ENCODE peak calls at places on chromosomes 7 and 10, in nine cellular contexts. One of them, this sample, is unnamed.

GRCh38 chr10:26840938-26841732 is 19.6 kb downstream of the ABI1 start:
- DNase-seq in Calu3: no peak
- DNase-seq in tibial artery: no peak
- DNase-seq in psoas muscle: no peak
- DNase-seq in SK-N-SH: no peak
- DNase-seq in IMR-90: no peak
- DNase-seq in gastrocnemius medialis: no peak
- DNase-seq in astrocyte of the spinal cord: no peak
- DNase-seq in adrenal gland: no peak
- DNase-seq in this sample: no peak

GRCh38 chr10:17386616-17387075 is 67.7 kb downstream of the ST8SIA6 start:
- DNase-seq in Calu3: no peak
- DNase-seq in tibial artery: no peak
- DNase-seq in psoas muscle: no peak
- DNase-seq in SK-N-SH: no peak
- DNase-seq in IMR-90: no peak
- DNase-seq in gastrocnemius medialis: no peak
- DNase-seq in astrocyte of the spinal cord: peak
- DNase-seq in adrenal gland: no peak
- DNase-seq in this sample: peak

GRCh38 chr7:151923097-151923876 is 33.0 kb upstream of the GALNTL5 start:
- DNase-seq in Calu3: no peak
- DNase-seq in tibial artery: peak
- DNase-seq in psoas muscle: no peak
- DNase-seq in SK-N-SH: no peak
- DNase-seq in IMR-90: no peak
- DNase-seq in gastrocnemius medialis: peak
- DNase-seq in astrocyte of the spinal cord: no peak
- DNase-seq in adrenal gland: peak
- DNase-seq in this sample: peak

GRCh38 chr10:31939797-31940708 is 11.4 kb upstream of the ARHGAP12 start:
- DNase-seq in Calu3: no peak
- DNase-seq in tibial artery: no peak
- DNase-seq in psoas muscle: no peak
- DNase-seq in SK-N-SH: peak
- DNase-seq in IMR-90: no peak
- DNase-seq in gastrocnemius medialis: no peak
- DNase-seq in astrocyte of the spinal cord: peak
- DNase-seq in adrenal gland: no peak
- DNase-seq in this sample: no peak

GRCh38 chr7:44080686-44081265 is 1.6 kb downstream of the POLM start:
- DNase-seq in Calu3: no peak
- DNase-seq in tibial artery: no peak
- DNase-seq in psoas muscle: no peak
- DNase-seq in SK-N-SH: no peak
- DNase-seq in IMR-90: no peak
- DNase-seq in gastrocnemius medialis: peak
- DNase-seq in astrocyte of the spinal cord: no peak
- DNase-seq in adrenal gland: no peak
- DNase-seq in this sample: no peak

GRCh38 chr10:78861456-78862327 is 207.1 kb upstream of the ZMIZ1 start:
- DNase-seq in Calu3: no peak
- DNase-seq in tibial artery: no peak
- DNase-seq in psoas muscle: no peak
- DNase-seq in SK-N-SH: peak
- DNase-seq in IMR-90: no peak
- DNase-seq in gastrocnemius medialis: no peak
- DNase-seq in astrocyte of the spinal cord: no peak
- DNase-seq in adrenal gland: no peak
- DNase-seq in this sample: no peak

GRCh38 chr10:128500642-128501041 is 374.4 kb upstream of the MKI67 start:
- DNase-seq in Calu3: no peak
- DNase-seq in tibial artery: no peak
- DNase-seq in psoas muscle: no peak
- DNase-seq in SK-N-SH: no peak
- DNase-seq in IMR-90: no peak
- DNase-seq in gastrocnemius medialis: no peak
- DNase-seq in astrocyte of the spinal cord: no peak
- DNase-seq in adrenal gland: no peak
- DNase-seq in this sample: no peak

GRCh38 chr10:79022565-79023488 is 45.9 kb upstream of the ZMIZ1 start:
- DNase-seq in Calu3: no peak
- DNase-seq in tibial artery: no peak
- DNase-seq in psoas muscle: peak
- DNase-seq in SK-N-SH: peak
- DNase-seq in IMR-90: no peak
- DNase-seq in gastrocnemius medialis: peak
- DNase-seq in astrocyte of the spinal cord: peak
- DNase-seq in adrenal gland: peak
- DNase-seq in this sample: peak

GRCh38 chr7:127557803-127558202 is 27.6 kb downstream of the GCC1 start:
- DNase-seq in Calu3: no peak
- DNase-seq in tibial artery: no peak
- DNase-seq in psoas muscle: no peak
- DNase-seq in SK-N-SH: no peak
- DNase-seq in IMR-90: no peak
- DNase-seq in gastrocnemius medialis: no peak
- DNase-seq in astrocyte of the spinal cord: no peak
- DNase-seq in adrenal gland: no peak
- DNase-seq in this sample: peak

GRCh38 chr7:7931626-7932025 is 37.0 kb upstream of the GLCCI1 start:
- DNase-seq in Calu3: no peak
- DNase-seq in tibial artery: no peak
- DNase-seq in psoas muscle: no peak
- DNase-seq in SK-N-SH: no peak
- DNase-seq in IMR-90: no peak
- DNase-seq in gastrocnemius medialis: no peak
- DNase-seq in astrocyte of the spinal cord: no peak
- DNase-seq in adrenal gland: no peak
- DNase-seq in this sample: no peak

GRCh38 chr7:101784275-101785127 is 32.9 kb upstream of the CUX1 start:
- DNase-seq in Calu3: no peak
- DNase-seq in tibial artery: no peak
- DNase-seq in psoas muscle: no peak
- DNase-seq in SK-N-SH: no peak
- DNase-seq in IMR-90: no peak
- DNase-seq in gastrocnemius medialis: no peak
- DNase-seq in astrocyte of the spinal cord: no peak
- DNase-seq in adrenal gland: no peak
- DNase-seq in this sample: no peak

GRCh38 chr10:101008823-101009423 is 9.3 kb downstream of the LZTS2 start:
- DNase-seq in Calu3: peak
- DNase-seq in tibial artery: no peak
- DNase-seq in psoas muscle: peak
- DNase-seq in SK-N-SH: no peak
- DNase-seq in IMR-90: no peak
- DNase-seq in gastrocnemius medialis: no peak
- DNase-seq in astrocyte of the spinal cord: no peak
- DNase-seq in adrenal gland: no peak
- DNase-seq in this sample: no peak

GRCh38 chr10:86688398-86688921 is 20.1 kb downstream of the LDB3 start:
- DNase-seq in Calu3: peak
- DNase-seq in tibial artery: peak
- DNase-seq in psoas muscle: peak
- DNase-seq in SK-N-SH: peak
- DNase-seq in IMR-90: peak
- DNase-seq in gastrocnemius medialis: peak
- DNase-seq in astrocyte of the spinal cord: peak
- DNase-seq in adrenal gland: peak
- DNase-seq in this sample: peak

GRCh38 chr10:22427101-22427500 is 81.8 kb downstream of the SPAG6 start:
- DNase-seq in Calu3: no peak
- DNase-seq in tibial artery: no peak
- DNase-seq in psoas muscle: no peak
- DNase-seq in SK-N-SH: no peak
- DNase-seq in IMR-90: peak
- DNase-seq in gastrocnemius medialis: no peak
- DNase-seq in astrocyte of the spinal cord: peak
- DNase-seq in adrenal gland: peak
- DNase-seq in this sample: peak

DNA sequence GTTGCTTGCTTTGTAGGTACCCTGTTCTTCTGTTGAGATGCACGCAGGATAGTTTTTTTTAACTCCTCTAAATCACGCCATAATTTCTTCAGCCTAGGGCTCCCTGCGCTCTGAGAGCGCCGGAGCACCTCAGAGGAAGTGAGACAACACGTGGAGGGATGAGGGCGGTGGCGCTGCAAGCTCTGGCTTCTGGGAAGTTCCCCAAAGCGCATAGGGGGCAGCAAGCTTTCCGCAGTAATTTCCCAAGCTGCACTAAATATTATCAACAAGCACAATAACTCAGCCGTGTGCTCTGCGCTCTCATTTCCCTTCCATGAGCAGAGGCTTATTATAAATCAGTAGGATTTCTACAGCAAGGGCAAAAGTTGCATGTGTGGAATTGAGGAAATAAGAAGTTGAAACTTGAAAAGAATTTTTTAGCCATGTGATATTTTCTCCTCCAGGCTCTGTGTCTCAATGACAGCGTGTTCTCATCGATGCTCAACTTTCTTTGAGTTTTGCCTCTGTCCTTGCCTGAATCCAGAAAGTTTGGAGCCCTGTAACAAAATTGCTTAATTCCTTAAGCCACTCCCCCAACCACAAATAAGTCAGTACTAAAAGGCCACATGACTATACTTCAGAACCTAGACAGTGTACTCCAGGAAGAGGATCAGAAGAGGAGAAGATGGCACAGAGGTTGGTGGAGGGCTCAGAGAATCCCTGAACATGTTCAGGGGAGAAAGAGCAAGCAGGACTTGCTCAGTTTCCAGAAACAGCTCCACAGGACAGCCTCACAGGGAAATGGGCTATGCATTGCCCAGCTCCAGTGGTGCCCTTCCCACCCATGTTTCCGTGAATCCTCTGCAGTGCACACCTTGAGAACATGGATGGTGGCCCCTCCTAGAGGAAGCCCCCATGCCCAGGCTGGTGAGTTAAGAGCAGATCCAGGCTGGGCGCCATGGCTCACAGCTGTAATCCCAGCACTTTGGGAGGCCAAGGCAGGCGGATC is 221.5 kb upstream of the GHITM start:
- DNase-seq in Calu3: no peak
- DNase-seq in tibial artery: peak
- DNase-seq in psoas muscle: peak
- DNase-seq in SK-N-SH: no peak
- DNase-seq in IMR-90: no peak
- DNase-seq in gastrocnemius medialis: no peak
- DNase-seq in astrocyte of the spinal cord: no peak
- DNase-seq in adrenal gland: no peak
- DNase-seq in this sample: no peak
- TF ChIP-seq CTCF in Calu3: no peak
- TF ChIP-seq CTCF in tibial artery: no peak
- TF ChIP-seq CTCF in psoas muscle: no peak
- TF ChIP-seq CTCF in SK-N-SH: no peak
- TF ChIP-seq CTCF in IMR-90: no peak
- TF ChIP-seq CTCF in gastrocnemius medialis: no peak
- TF ChIP-seq CTCF in astrocyte of the spinal cord: peak
- TF ChIP-seq CTCF in adrenal gland: no peak
- TF ChIP-seq CTCF in this sample: no peak

DNA sequence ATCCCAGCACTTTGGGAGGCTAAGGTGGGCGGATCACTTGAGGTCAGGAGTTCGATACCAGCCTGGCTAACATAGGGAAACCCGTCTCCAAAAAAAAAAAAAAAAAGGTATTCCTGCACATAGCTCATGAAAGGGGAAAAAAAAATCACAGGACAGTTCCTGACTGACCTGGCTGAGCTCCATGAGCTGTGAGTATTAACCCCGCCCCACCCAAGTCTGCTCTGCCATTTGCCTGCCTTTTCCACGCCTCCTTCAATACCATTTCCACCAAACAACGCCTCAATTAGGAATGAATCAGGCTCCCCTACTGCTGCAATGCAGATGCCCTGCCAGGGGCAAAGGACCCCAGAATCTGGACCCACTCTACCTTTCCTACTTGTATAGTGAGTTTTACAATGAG is 55.0 kb downstream of the PDIA4 start:
- DNase-seq in Calu3: no peak
- DNase-seq in tibial artery: no peak
- DNase-seq in psoas muscle: peak
- DNase-seq in SK-N-SH: no peak
- DNase-seq in IMR-90: no peak
- DNase-seq in gastrocnemius medialis: no peak
- DNase-seq in astrocyte of the spinal cord: no peak
- DNase-seq in adrenal gland: no peak
- DNase-seq in this sample: no peak
- TF ChIP-seq CTCF in Calu3: no peak
- TF ChIP-seq CTCF in tibial artery: no peak
- TF ChIP-seq CTCF in psoas muscle: no peak
- TF ChIP-seq CTCF in SK-N-SH: no peak
- TF ChIP-seq CTCF in IMR-90: no peak
- TF ChIP-seq CTCF in gastrocnemius medialis: no peak
- TF ChIP-seq CTCF in astrocyte of the spinal cord: no peak
- TF ChIP-seq CTCF in adrenal gland: no peak
- TF ChIP-seq CTCF in this sample: no peak

GRCh38 chr10:58014436-58014835 is 253.3 kb downstream of the IPMK start:
- DNase-seq in Calu3: no peak
- DNase-seq in tibial artery: no peak
- DNase-seq in psoas muscle: no peak
- DNase-seq in SK-N-SH: no peak
- DNase-seq in IMR-90: peak
- DNase-seq in gastrocnemius medialis: no peak
- DNase-seq in astrocyte of the spinal cord: no peak
- DNase-seq in adrenal gland: no peak
- DNase-seq in this sample: no peak

GRCh38 chr10:58013406-58013805 is 254.3 kb downstream of the IPMK start:
- DNase-seq in Calu3: no peak
- DNase-seq in tibial artery: no peak
- DNase-seq in psoas muscle: no peak
- DNase-seq in SK-N-SH: no peak
- DNase-seq in IMR-90: no peak
- DNase-seq in gastrocnemius medialis: no peak
- DNase-seq in astrocyte of the spinal cord: peak
- DNase-seq in adrenal gland: no peak
- DNase-seq in this sample: no peak

GRCh38 chr10:58010076-58010475 is 257.6 kb downstream of the IPMK start:
- DNase-seq in Calu3: no peak
- DNase-seq in tibial artery: no peak
- DNase-seq in psoas muscle: no peak
- DNase-seq in SK-N-SH: no peak
- DNase-seq in IMR-90: no peak
- DNase-seq in gastrocnemius medialis: no peak
- DNase-seq in astrocyte of the spinal cord: no peak
- DNase-seq in adrenal gland: no peak
- DNase-seq in this sample: no peak
- TF ChIP-seq CTCF in Calu3: no peak
- TF ChIP-seq CTCF in tibial artery: no peak
- TF ChIP-seq CTCF in psoas muscle: no peak
- TF ChIP-seq CTCF in SK-N-SH: no peak
- TF ChIP-seq CTCF in IMR-90: no peak
- TF ChIP-seq CTCF in gastrocnemius medialis: no peak
- TF ChIP-seq CTCF in astrocyte of the spinal cord: no peak
- TF ChIP-seq CTCF in adrenal gland: no peak
- TF ChIP-seq CTCF in this sample: no peak

DNA sequence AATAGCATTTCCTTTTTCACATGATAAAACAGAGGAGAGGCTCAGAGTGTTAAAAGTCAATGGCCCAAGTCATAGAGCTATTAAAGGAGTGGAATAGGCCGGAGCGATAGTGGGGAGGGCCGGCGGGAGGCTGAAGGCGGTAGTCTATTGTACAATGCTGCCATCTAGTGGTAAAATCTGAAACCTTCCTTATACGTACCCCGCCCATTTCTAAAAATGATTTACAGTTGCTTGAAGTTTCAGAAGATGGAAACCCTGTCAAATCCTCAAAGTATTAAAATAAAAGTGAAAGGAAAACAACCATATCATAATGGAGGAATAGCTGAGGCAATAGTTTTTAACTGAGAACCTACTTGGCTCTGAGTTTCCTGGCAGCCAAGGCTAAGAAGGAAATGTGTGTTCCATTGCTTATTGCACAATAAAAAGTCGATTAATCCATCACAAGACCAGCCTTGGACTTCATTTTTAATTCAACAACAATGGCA is 209.1 kb downstream of the CCSER2 start:
- DNase-seq in Calu3: peak
- DNase-seq in tibial artery: peak
- DNase-seq in psoas muscle: peak
- DNase-seq in SK-N-SH: peak
- DNase-seq in IMR-90: peak
- DNase-seq in gastrocnemius medialis: peak
- DNase-seq in astrocyte of the spinal cord: peak
- DNase-seq in adrenal gland: peak
- DNase-seq in this sample: peak
- TF ChIP-seq CTCF in Calu3: peak
- TF ChIP-seq CTCF in tibial artery: peak
- TF ChIP-seq CTCF in psoas muscle: peak
- TF ChIP-seq CTCF in SK-N-SH: peak
- TF ChIP-seq CTCF in IMR-90: peak
- TF ChIP-seq CTCF in gastrocnemius medialis: peak
- TF ChIP-seq CTCF in astrocyte of the spinal cord: peak
- TF ChIP-seq CTCF in adrenal gland: peak
- TF ChIP-seq CTCF in this sample: peak

This sample was measured in cardiac fibroblast.